ENCODE peak calls at places on chromosome 2, in eight cellular contexts. D, B, X, T, F, H, R and M are unnamed samples.

GRCh38 chr2:109609352-109610024 is 4.3 kb downstream of the SEPTIN10 start:
- DNase-seq in F (no peak), H (peak; percentile 82), D (peak; percentile 40), R (no peak), T (no peak), B (no peak), X (no peak), M (no peak)

GRCh38 chr2:20632446-20632990 is 18.4 kb downstream of the HS1BP3 start:
- DNase-seq in T (no peak), F (no peak), H (no peak), X (no peak), B (no peak), R (no peak), D (no peak), M (no peak)

GRCh38 chr2:73414651-73415050 is 29.0 kb downstream of the ALMS1 start:
- DNase-seq in B (no peak), X (no peak), H (no peak), F (no peak), D (no peak), R (no peak), T (no peak), M (no peak)

GRCh38 chr2:14866953-14867352 is 234.4 kb downstream of the LRATD1 start:
- DNase-seq in T (no peak), H (no peak), B (no peak), R (no peak), F (no peak), D (no peak), X (no peak), M (no peak)

GRCh38 chr2:75199428-75200011 is at the start of gene TACR1:
- DNase-seq in X (peak; percentile 73), T (peak; percentile 17), H (peak; percentile 43), R (peak; percentile 5), D (peak; percentile 86), F (peak; percentile 28), B (peak; percentile 69), M (peak; percentile 76)

GRCh38 chr2:222561817-222562424 is 94.0 kb downstream of the FARSB start:
- DNase-seq in B (peak; percentile 59), D (peak; percentile 53), X (peak; percentile 43), T (no peak), F (peak; percentile 6), R (no peak), H (peak; percentile 57), M (peak; percentile 45)

GRCh38 chr2:11771971-11772615 is 25.7 kb downstream of the LPIN1 start:
- DNase-seq in T (no peak), B (no peak), R (no peak), F (no peak), H (no peak), X (no peak), D (no peak), M (no peak)

GRCh38 chr2:39778775-39779751 is at the start of gene THUMPD2:
- DNase-seq in R (peak; percentile 51), H (peak; percentile 46), F (peak; percentile 50), D (peak; percentile 86), T (no peak), X (peak; percentile 78), B (peak; percentile 60), M (peak; percentile 69)

GRCh38 chr2:95275151-95275515 is 884 bp downstream of the PROM2 start:
- DNase-seq in T (no peak), F (no peak), R (no peak), B (no peak), X (peak; percentile 1), H (no peak), D (no peak), M (no peak)

GRCh38 chr2:17539993-17540812 is at the start of gene VSNL1:
- DNase-seq in R (no peak), D (peak; percentile 47), B (no peak), H (no peak), T (no peak), X (no peak), F (no peak), M (peak; percentile 78)

GRCh38 chr2:172179045-172179742 is 76.5 kb upstream of the DLX2 start:
- DNase-seq in D (no peak), F (no peak), X (peak; percentile 34), R (no peak), T (no peak), B (no peak), H (peak; percentile 91), M (no peak)

GRCh38 chr2:205696541-205697441 is 14.5 kb downstream of the NRP2 start:
- DNase-seq in B (no peak), T (no peak), D (peak; percentile 52), H (no peak), R (no peak), F (no peak), X (no peak), M (peak; percentile 86)

GRCh38 chr2:36360063-36360462 is 4.5 kb downstream of the CRIM1 start:
- DNase-seq in X (no peak), R (no peak), B (no peak), H (no peak), T (no peak), F (no peak), D (no peak), M (no peak)

GRCh38 chr2:20224191-20224715 is 677 bp downstream of the SDC1 start:
- DNase-seq in R (no peak), F (no peak), X (no peak), B (peak; percentile 19), T (no peak), D (no peak), H (no peak), M (no peak)

GRCh38 chr2:42053791-42054656 is 6.2 kb downstream of the PKDCC start:
- DNase-seq in X (no peak), D (no peak), T (no peak), B (no peak), F (no peak), H (no peak), R (no peak), M (peak; percentile 37)

GRCh38 chr2:152646775-152647174 is 70.5 kb downstream of the PRPF40A start:
- DNase-seq in T (peak; percentile 59), R (no peak), X (no peak), B (no peak), F (no peak), D (peak; percentile 36), H (peak; percentile 89), M (no peak)

GRCh38 chr2:205688417-205689200 is 6.3 kb downstream of the NRP2 start:
- DNase-seq in D (no peak), X (no peak), T (no peak), F (no peak), B (no peak), H (no peak), R (no peak), M (no peak)

GRCh38 chr2:171479154-171479814 is 43.0 kb upstream of the CYBRD1 start:
- DNase-seq in X (no peak), F (no peak), R (no peak), H (peak; percentile 13), D (no peak), B (no peak), T (no peak), M (no peak)

GRCh38 chr2:238574490-238575271 is 148.0 kb downstream of the ASB1 start:
- DNase-seq in H (no peak), X (no peak), T (no peak), B (no peak), R (no peak), F (no peak), D (no peak), M (no peak)

GRCh38 chr2:328761-329160 is 40.9 kb upstream of the ALKAL2 start:
- DNase-seq in T (no peak), X (no peak), H (no peak), B (no peak), R (no peak), D (no peak), F (no peak), M (no peak)

GRCh38 chr2:232085826-232086425 is 124.4 kb downstream of the DIS3L2 start:
- DNase-seq in D (no peak), B (no peak), X (no peak), R (no peak), T (no peak), F (no peak), H (no peak), M (no peak)

GRCh38 chr2:150046211-150046610 is 441.3 kb downstream of the RND3 start:
- DNase-seq in R (no peak), H (peak; percentile 28), T (no peak), B (no peak), D (no peak), F (no peak), X (no peak), M (no peak)

GRCh38 chr2:225737556-225737955 is 338.0 kb downstream of the NYAP2 start:
- DNase-seq in X (no peak), H (peak; percentile 76), T (no peak), F (no peak), R (no peak), D (no peak), B (no peak), M (no peak)

GRCh38 chr2:123051136-123051535 is 974.0 kb upstream of the CNTNAP5 start:
- DNase-seq in R (no peak), F (no peak), B (no peak), H (no peak), D (no peak), X (no peak), T (no peak), M (no peak)

GRCh38 chr2:180655393-180655792 is 325.0 kb upstream of the UBE2E3 start:
- DNase-seq in X (no peak), R (no peak), H (no peak), F (no peak), B (no peak), D (no peak), T (no peak), M (no peak)